ENCODE peak calls at places on chromosome 19, in four cellular contexts. One of them, this sample, is unnamed.

GRCh38 chr19:5292843-5293606 is 47.6 kb downstream of the PTPRS start:
- DNase-seq in RPMI7951: peak
- DNase-seq in choroid plexus epithelial cell: peak
- DNase-seq in COR-L47: peak
- DNase-seq in this sample: peak

GRCh38 chr19:38191747-38192146 is 32.3 kb downstream of the DPF1 start:
- DNase-seq in RPMI7951: no peak
- DNase-seq in choroid plexus epithelial cell: no peak
- DNase-seq in COR-L47: no peak
- DNase-seq in this sample: no peak

GRCh38 chr19:2992958-2993357 is 15.6 kb downstream of the TLE6 start:
- DNase-seq in RPMI7951: no peak
- DNase-seq in choroid plexus epithelial cell: no peak
- DNase-seq in COR-L47: no peak
- DNase-seq in this sample: no peak

GRCh38 chr19:42281175-42282035 is 12.4 kb downstream of the CIC start:
- DNase-seq in RPMI7951: peak
- DNase-seq in choroid plexus epithelial cell: peak
- DNase-seq in COR-L47: peak
- DNase-seq in this sample: peak

GRCh38 chr19:12730054-12730453 is 4.4 kb downstream of the TRIR start:
- DNase-seq in RPMI7951: no peak
- DNase-seq in choroid plexus epithelial cell: no peak
- DNase-seq in COR-L47: no peak
- DNase-seq in this sample: no peak

GRCh38 chr19:28929026-28929425 is 283.9 kb downstream of the UQCRFS1 start:
- DNase-seq in RPMI7951: no peak
- DNase-seq in choroid plexus epithelial cell: peak
- DNase-seq in COR-L47: no peak
- DNase-seq in this sample: no peak

GRCh38 chr19:17598953-17599352 is 43.5 kb downstream of the COLGALT1 start:
- DNase-seq in RPMI7951: no peak
- DNase-seq in choroid plexus epithelial cell: no peak
- DNase-seq in COR-L47: no peak
- DNase-seq in this sample: no peak

GRCh38 chr19:17328517-17329060 is 6.1 kb downstream of the ANO8 start:
- DNase-seq in RPMI7951: no peak
- DNase-seq in choroid plexus epithelial cell: no peak
- DNase-seq in COR-L47: no peak
- DNase-seq in this sample: no peak

GRCh38 chr19:5497297-5497696 is 42.1 kb downstream of the ZNRF4 start:
- DNase-seq in RPMI7951: no peak
- DNase-seq in choroid plexus epithelial cell: no peak
- DNase-seq in COR-L47: no peak
- DNase-seq in this sample: no peak

This sample was measured in GM06990.